ENCODE peak calls at places on chromosomes 6 and 20, in seven cellular contexts. G is NCI-H1694; J is amniotic stem cell; D is stimulated activated CD8-positive, alpha-beta memory T cell treated with anti-CD3 and anti-CD28 coated beads, Interleukin-4, amount 100 ng/mL, for 24 hours; Q is A549; U is coronary artery; S is HEK293T. B is an unnamed sample.

GRCh38 chr6:300494-301198 is 8.4 kb downstream of the DUSP22 start:
- DNase-seq in U (no peak), Q (no peak), D (no peak), S (no peak), G (no peak), J (no peak), B (no peak)

GRCh38 chr6:158765509-158766068 is 53.6 kb downstream of the EZR start:
- DNase-seq in D (no peak), S (no peak), U (peak), G (no peak), Q (no peak), J (no peak), B (no peak)

GRCh38 chr6:91539451-91539850 is 952.6 kb upstream of the MAP3K7 start:
- DNase-seq in J (no peak), U (no peak), S (no peak), G (no peak), Q (no peak), D (no peak), B (no peak)

GRCh38 chr20:35215066-35215956 is 11.2 kb upstream of the MMP24 start:
- DNase-seq in Q (peak), S (no peak), U (no peak), J (no peak), D (no peak), G (no peak), B (no peak)

GRCh38 chr20:25486377-25486776 is 78.9 kb downstream of the GINS1 start:
- DNase-seq in U (no peak), S (no peak), G (peak), Q (no peak), D (no peak), J (no peak), B (no peak)

GRCh38 chr6:151681426-151682059 is 125.9 kb upstream of the ESR1 start:
- DNase-seq in J (no peak), D (no peak), S (no peak), G (no peak), U (no peak), Q (no peak), B (no peak)

GRCh38 chr6:157768304-157768703 is 54.7 kb upstream of the SNX9 start:
- DNase-seq in Q (no peak), G (no peak), S (no peak), J (no peak), U (no peak), D (no peak), B (no peak)

GRCh38 chr6:40098774-40099173 is 164.5 kb upstream of the MOCS1 start:
- DNase-seq in Q (no peak), S (no peak), D (no peak), J (no peak), U (no peak), G (no peak), B (no peak)

B was measured in stimulated activated effector memory CD8-positive, alpha-beta T cell treated with anti-CD3 and anti-CD28 coated beads, Interleukin-12 subunit alpha, Interleukin-12 subunit beta, amount 100 ng/mL, for 72 hours.